ENCODE peak calls at places on chromosomes 7 and 10, in four cellular contexts. L is thyroid gland, J is uterus, Z is fibroblast of the aortic adventitia. S is an unnamed sample.

GRCh38 chr7:6256709-6257535 is 15.5 kb downstream of the CYTH3 start:
- DNase-seq in L (peak), J (no peak), Z (peak), S (peak)

GRCh38 chr10:29473411-29474100 is 161.2 kb downstream of the SVIL start:
- DNase-seq in L (peak), J (no peak), Z (peak), S (no peak)

GRCh38 chr10:130782467-130782866 is 529.1 kb downstream of the TCERG1L start:
- DNase-seq in L (no peak), J (no peak), Z (no peak), S (no peak)

GRCh38 chr7:83359108-83359507 is 196.4 kb upstream of the PCLO start:
- DNase-seq in L (no peak), J (no peak), Z (no peak), S (no peak)

GRCh38 chr7:29282819-29283414 is 88.3 kb downstream of the CHN2 start:
- DNase-seq in L (no peak), J (no peak), Z (no peak), S (no peak)

GRCh38 chr7:106781828-106782544 is 83.1 kb upstream of the PIK3CG start:
- DNase-seq in L (no peak), J (no peak), Z (no peak), S (no peak)

GRCh38 chr7:149753370-149754233 is 19.8 kb downstream of the ZNF467 start:
- DNase-seq in L (peak), J (no peak), Z (peak), S (no peak)

GRCh38 chr7:45026984-45027773 is 27.2 kb downstream of the CCM2 start:
- DNase-seq in L (no peak), J (no peak), Z (no peak), S (peak)

GRCh38 chr7:152899482-152900166 is 140.1 kb downstream of the ACTR3B start:
- DNase-seq in L (peak), J (no peak), Z (no peak), S (no peak)

GRCh38 chr10:122567056-122567660 is 6.6 kb downstream of the DMBT1 start:
- DNase-seq in L (no peak), J (no peak), Z (peak), S (peak)

GRCh38 chr7:31464601-31465000 is 49.3 kb upstream of the ITPRID1 start:
- DNase-seq in L (no peak), J (no peak), Z (no peak), S (no peak)

GRCh38 chr7:114554781-114555537 is 140.3 kb downstream of the FOXP2 start:
- DNase-seq in L (peak), J (no peak), Z (peak), S (peak)

GRCh38 chr7:40200791-40201190 is 66.0 kb downstream of the SUGCT start:
- DNase-seq in L (no peak), J (no peak), Z (peak), S (no peak)

GRCh38 chr7:40197527-40197926 is 62.7 kb downstream of the SUGCT start:
- DNase-seq in L (no peak), J (no peak), Z (no peak), S (no peak)

GRCh38 chr7:40194743-40195142 is 59.9 kb downstream of the SUGCT start:
- DNase-seq in L (no peak), J (no peak), Z (peak), S (no peak)

GRCh38 chr7:40202851-40203250 is 68.0 kb downstream of the SUGCT start:
- DNase-seq in L (no peak), J (no peak), Z (peak), S (no peak)

DNA sequence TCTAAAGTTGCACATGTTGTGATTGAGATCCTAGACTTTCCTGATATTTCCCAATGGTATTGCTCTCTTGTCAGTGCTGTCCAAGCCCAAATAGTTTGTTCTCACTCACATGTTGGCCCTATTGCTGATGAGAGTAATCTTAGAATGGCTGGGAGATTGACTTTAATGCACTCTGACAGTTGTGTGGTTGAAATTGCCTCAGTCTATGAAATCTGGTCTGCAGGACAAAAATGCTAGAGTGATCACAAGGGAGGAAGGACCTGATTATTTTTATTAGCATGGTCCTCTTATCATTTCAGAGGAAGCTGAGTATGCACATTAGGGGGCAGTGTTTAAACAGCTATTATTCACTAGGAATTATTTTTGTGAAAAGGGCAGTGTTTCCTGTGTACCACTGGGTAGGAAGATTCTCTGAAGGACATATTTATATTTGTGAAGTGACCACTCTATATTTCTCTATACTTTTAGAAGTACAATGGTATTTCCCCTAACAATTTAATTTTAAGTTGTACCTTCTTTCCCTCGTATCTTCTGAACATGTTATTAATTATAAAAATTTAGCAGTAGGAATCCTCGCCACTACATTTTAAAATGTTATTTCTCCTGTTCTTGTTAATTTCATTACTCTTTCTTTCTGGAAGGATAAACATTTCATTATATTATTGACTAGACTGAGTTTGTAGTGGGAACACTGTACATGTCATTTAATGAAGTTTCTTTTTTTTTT is 64.4 kb downstream of the SUGCT start:
- DNase-seq in L (no peak), J (no peak), Z (peak), S (no peak)
- TF ChIP-seq CTCF in L (no peak), J (no peak), Z (peak), S (no peak)

DNA sequence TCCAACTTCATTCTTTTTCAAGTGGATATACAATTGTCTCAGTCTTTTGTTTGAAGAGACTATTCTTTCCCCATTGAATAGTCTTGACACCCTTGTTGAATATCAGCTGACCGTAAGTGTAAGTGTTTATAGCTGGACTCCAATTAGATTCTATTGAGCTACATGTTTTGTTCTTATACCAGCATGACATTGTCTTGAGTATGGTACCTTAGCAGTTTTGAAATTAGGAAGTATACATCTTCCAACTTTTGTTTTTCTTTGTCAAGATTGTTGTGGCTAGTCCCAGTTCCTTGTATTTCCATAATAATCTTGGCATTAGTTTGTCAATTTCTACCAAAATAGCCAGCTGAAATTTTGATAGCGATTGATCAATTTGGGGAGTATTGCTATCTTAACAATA is 56.9 kb downstream of the MYL10 start:
- DNase-seq in L (no peak), J (no peak), Z (no peak), S (no peak)
- TF ChIP-seq CTCF in L (no peak), J (no peak), Z (no peak), S (no peak)

GRCh38 chr10:84008878-84009277 is 130.4 kb upstream of the GHITM start:
- DNase-seq in L (peak), J (no peak), Z (no peak), S (peak)
- TF ChIP-seq CTCF in L (no peak), J (no peak), Z (peak), S (peak)

GRCh38 chr10:27240212-27240890 is at the start of gene ACBD5:
- DNase-seq in L (peak), J (peak), Z (peak), S (peak)

GRCh38 chr10:27240891-27241639 is 468 bp upstream of the ACBD5 start:
- DNase-seq in L (no peak), J (no peak), Z (peak), S (peak)

GRCh38 chr10:27242473-27242950 is 1.9 kb upstream of the ACBD5 start:
- DNase-seq in L (no peak), J (no peak), Z (no peak), S (no peak)

GRCh38 chr10:27242951-27243551 is 2.5 kb upstream of the ACBD5 start:
- DNase-seq in L (peak), J (peak), Z (peak), S (peak)

DNA sequence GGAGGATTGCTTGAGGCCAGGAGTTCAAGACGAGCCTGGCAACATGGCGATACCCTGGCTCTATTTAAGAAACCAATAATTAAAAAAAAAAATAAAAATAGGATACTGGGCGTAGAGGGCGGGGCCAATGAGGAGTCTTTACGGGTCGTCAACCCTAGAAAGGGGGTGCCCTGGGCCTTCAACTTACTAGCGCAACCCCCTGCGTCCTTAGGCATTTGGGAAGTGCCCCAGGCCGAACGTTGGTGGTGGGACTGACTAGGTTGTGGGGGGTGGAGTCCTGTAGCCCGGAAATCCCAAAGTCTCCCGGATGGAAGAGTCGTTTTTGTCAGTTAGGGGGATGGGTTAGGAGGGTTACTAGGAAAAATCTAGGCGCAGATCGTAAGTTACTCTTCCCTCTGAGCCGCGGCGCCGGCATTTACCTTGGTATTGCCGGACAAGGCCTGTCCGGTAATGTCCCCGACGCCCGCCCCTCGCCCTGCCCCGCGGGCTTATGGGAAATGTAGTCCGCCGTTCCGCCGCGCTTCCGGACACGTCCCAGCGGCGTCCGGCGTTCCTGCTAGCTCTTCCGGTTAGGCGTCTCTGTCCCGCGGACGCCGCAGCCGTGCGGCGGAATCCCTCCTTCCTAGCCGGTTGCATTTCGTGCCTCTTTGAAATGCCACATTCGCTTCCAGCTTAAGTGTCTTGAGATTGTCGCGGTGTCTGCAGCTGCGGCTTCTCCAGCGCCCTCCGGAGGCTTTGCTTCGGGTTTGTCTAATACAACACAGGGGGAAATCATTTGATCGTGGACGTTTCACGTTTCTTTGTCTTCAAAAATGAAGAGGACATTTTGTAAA is 1.3 kb upstream of the ACBD5 start:
- DNase-seq in L (peak), J (peak), Z (peak), S (peak)
- TF ChIP-seq CTCF in L (no peak), J (peak), Z (peak), S (peak)

GRCh38 chr10:7054915-7055314 is 355.9 kb downstream of the SFMBT2 start:
- DNase-seq in L (no peak), J (no peak), Z (no peak), S (peak)
- TF ChIP-seq CTCF in L (no peak), J (no peak), Z (peak), S (no peak)